ENCODE peak calls at places on chromosomes 5 and 9, in seven cellular contexts. One of them, this sample, is unnamed.

GRCh38 chr9:95907794-95908193 is 32.3 kb downstream of the ERCC6L2 start:
- DNase-seq in esophagus squamous epithelium: no peak
- DNase-seq in GM12878: no peak
- DNase-seq in T-helper 22 cell: no peak
- DNase-seq in B cell: no peak
- DNase-seq in type B pancreatic cell: no peak
- DNase-seq in astrocyte of the cerebellum: no peak
- DNase-seq in this sample: no peak

GRCh38 chr9:107142896-107143603 is 140.0 kb upstream of the RAD23B start:
- DNase-seq in GM12878: no peak
- DNase-seq in esophagus squamous epithelium: no peak
- DNase-seq in type B pancreatic cell: no peak
- DNase-seq in astrocyte of the cerebellum: peak
- DNase-seq in B cell: no peak
- DNase-seq in T-helper 22 cell: no peak
- DNase-seq in this sample: no peak

GRCh38 chr5:6849569-6849968 is 136.3 kb downstream of the TENT4A start:
- DNase-seq in T-helper 22 cell: no peak
- DNase-seq in esophagus squamous epithelium: no peak
- DNase-seq in B cell: no peak
- DNase-seq in astrocyte of the cerebellum: no peak
- DNase-seq in type B pancreatic cell: no peak
- DNase-seq in GM12878: no peak
- DNase-seq in this sample: no peak

GRCh38 chr9:93248373-93248772 is 64.4 kb downstream of the WNK2 start:
- DNase-seq in GM12878: no peak
- DNase-seq in T-helper 22 cell: no peak
- DNase-seq in type B pancreatic cell: no peak
- DNase-seq in esophagus squamous epithelium: no peak
- DNase-seq in B cell: no peak
- DNase-seq in astrocyte of the cerebellum: no peak
- DNase-seq in this sample: no peak

GRCh38 chr9:113509463-113509862 is 45.9 kb downstream of the RGS3 start:
- DNase-seq in B cell: peak
- DNase-seq in type B pancreatic cell: no peak
- DNase-seq in GM12878: no peak
- DNase-seq in T-helper 22 cell: no peak
- DNase-seq in astrocyte of the cerebellum: peak
- DNase-seq in esophagus squamous epithelium: no peak
- DNase-seq in this sample: no peak

GRCh38 chr9:81384911-81385310 is 304.4 kb downstream of the TLE1 start:
- DNase-seq in esophagus squamous epithelium: no peak
- DNase-seq in T-helper 22 cell: no peak
- DNase-seq in type B pancreatic cell: no peak
- DNase-seq in astrocyte of the cerebellum: no peak
- DNase-seq in GM12878: no peak
- DNase-seq in B cell: no peak
- DNase-seq in this sample: no peak

GRCh38 chr5:151357097-151357496 is 9.7 kb upstream of the SLC36A2 start:
- DNase-seq in B cell: no peak
- DNase-seq in esophagus squamous epithelium: no peak
- DNase-seq in GM12878: no peak
- DNase-seq in type B pancreatic cell: no peak
- DNase-seq in T-helper 22 cell: no peak
- DNase-seq in astrocyte of the cerebellum: no peak
- DNase-seq in this sample: no peak

GRCh38 chr5:1262381-1262780 is 32.5 kb downstream of the TERT start:
- DNase-seq in T-helper 22 cell: no peak
- DNase-seq in esophagus squamous epithelium: no peak
- DNase-seq in astrocyte of the cerebellum: no peak
- DNase-seq in GM12878: no peak
- DNase-seq in B cell: no peak
- DNase-seq in type B pancreatic cell: no peak
- DNase-seq in this sample: no peak

GRCh38 chr5:65625743-65626142 is 916 bp downstream of the SHLD3 start:
- DNase-seq in B cell: no peak
- DNase-seq in esophagus squamous epithelium: no peak
- DNase-seq in GM12878: no peak
- DNase-seq in astrocyte of the cerebellum: no peak
- DNase-seq in type B pancreatic cell: no peak
- DNase-seq in T-helper 22 cell: no peak
- DNase-seq in this sample: no peak

GRCh38 chr9:19493174-19493811 is 84.5 kb downstream of the ACER2 start:
- DNase-seq in astrocyte of the cerebellum: peak
- DNase-seq in B cell: peak
- DNase-seq in type B pancreatic cell: no peak
- DNase-seq in esophagus squamous epithelium: no peak
- DNase-seq in GM12878: peak
- DNase-seq in T-helper 22 cell: no peak
- DNase-seq in this sample: peak

GRCh38 chr5:179269781-179270543 is 75.3 kb downstream of the ADAMTS2 start:
- DNase-seq in B cell: peak
- DNase-seq in esophagus squamous epithelium: no peak
- DNase-seq in astrocyte of the cerebellum: no peak
- DNase-seq in T-helper 22 cell: no peak
- DNase-seq in GM12878: no peak
- DNase-seq in type B pancreatic cell: peak
- DNase-seq in this sample: no peak

GRCh38 chr9:135889564-135890189 is 17.7 kb downstream of the CAMSAP1 start:
- DNase-seq in astrocyte of the cerebellum: no peak
- DNase-seq in esophagus squamous epithelium: no peak
- DNase-seq in B cell: no peak
- DNase-seq in GM12878: no peak
- DNase-seq in type B pancreatic cell: no peak
- DNase-seq in T-helper 22 cell: no peak
- DNase-seq in this sample: no peak

GRCh38 chr9:2465921-2466460 is 155.6 kb upstream of the VLDLR start:
- DNase-seq in T-helper 22 cell: no peak
- DNase-seq in esophagus squamous epithelium: no peak
- DNase-seq in astrocyte of the cerebellum: no peak
- DNase-seq in GM12878: peak
- DNase-seq in type B pancreatic cell: no peak
- DNase-seq in B cell: no peak
- DNase-seq in this sample: no peak

GRCh38 chr9:134378901-134379338 is 52.7 kb downstream of the RXRA start:
- DNase-seq in T-helper 22 cell: no peak
- DNase-seq in GM12878: no peak
- DNase-seq in B cell: no peak
- DNase-seq in type B pancreatic cell: no peak
- DNase-seq in esophagus squamous epithelium: no peak
- DNase-seq in astrocyte of the cerebellum: no peak
- DNase-seq in this sample: no peak

GRCh38 chr5:9775339-9775738 is 145.2 kb upstream of the TAS2R1 start:
- DNase-seq in esophagus squamous epithelium: no peak
- DNase-seq in type B pancreatic cell: no peak
- DNase-seq in T-helper 22 cell: no peak
- DNase-seq in B cell: no peak
- DNase-seq in astrocyte of the cerebellum: no peak
- DNase-seq in GM12878: no peak
- DNase-seq in this sample: no peak

GRCh38 chr5:138655530-138656245 is 80.5 kb upstream of the HSPA9 start:
- DNase-seq in type B pancreatic cell: no peak
- DNase-seq in T-helper 22 cell: no peak
- DNase-seq in astrocyte of the cerebellum: no peak
- DNase-seq in esophagus squamous epithelium: no peak
- DNase-seq in B cell: no peak
- DNase-seq in GM12878: no peak
- DNase-seq in this sample: no peak

GRCh38 chr9:122777935-122778671 is 10.6 kb upstream of the OR5C1 start:
- DNase-seq in T-helper 22 cell: no peak
- DNase-seq in B cell: no peak
- DNase-seq in astrocyte of the cerebellum: no peak
- DNase-seq in esophagus squamous epithelium: no peak
- DNase-seq in type B pancreatic cell: no peak
- DNase-seq in GM12878: no peak
- DNase-seq in this sample: no peak

GRCh38 chr9:114856210-114856941 is 50.5 kb upstream of the TNFSF15 start:
- DNase-seq in B cell: no peak
- DNase-seq in esophagus squamous epithelium: no peak
- DNase-seq in GM12878: no peak
- DNase-seq in astrocyte of the cerebellum: no peak
- DNase-seq in T-helper 22 cell: no peak
- DNase-seq in type B pancreatic cell: no peak
- DNase-seq in this sample: no peak

GRCh38 chr9:127107344-127108181 is 14.9 kb downstream of the ANGPTL2 start:
- DNase-seq in T-helper 22 cell: no peak
- DNase-seq in esophagus squamous epithelium: no peak
- DNase-seq in astrocyte of the cerebellum: no peak
- DNase-seq in type B pancreatic cell: no peak
- DNase-seq in B cell: no peak
- DNase-seq in GM12878: no peak
- DNase-seq in this sample: no peak

This sample was measured in germinal center.